ENCODE peak calls at places on chromosomes 1 and 21, in six cellular contexts. One of them, this sample, is unnamed.
A peak's percentile ranks its signal among the peaks of the same experiment; 100 is the strongest.

GRCh38 chr1:19798486-19799232 is 1.1 kb downstream of the TMCO4 start:
- DNase-seq in sigmoid colon: no peak
- DNase-seq in breast epithelium: no peak
- DNase-seq in heart left ventricle: no peak
- DNase-seq in mucosa of descending colon: no peak
- DNase-seq in mammary epithelial cell: no peak
- DNase-seq in this sample: no peak

GRCh38 chr21:39628380-39628779 is 15.6 kb downstream of the B3GALT5 start:
- DNase-seq in mucosa of descending colon: no peak
- DNase-seq in heart left ventricle: no peak
- DNase-seq in breast epithelium: no peak
- DNase-seq in sigmoid colon: no peak
- DNase-seq in mammary epithelial cell: no peak
- DNase-seq in this sample: no peak

GRCh38 chr1:201648066-201648910 is 109.4 kb downstream of the NAV1 start:
- DNase-seq in breast epithelium: no peak
- DNase-seq in mucosa of descending colon: peak; percentile 69
- DNase-seq in sigmoid colon: peak; percentile 78
- DNase-seq in mammary epithelial cell: peak; percentile 20
- DNase-seq in heart left ventricle: peak; percentile 81
- DNase-seq in this sample: peak; percentile 56

GRCh38 chr1:209625205-209625549 is 27.0 kb downstream of the LAMB3 start:
- DNase-seq in heart left ventricle: peak; percentile 81
- DNase-seq in mammary epithelial cell: no peak
- DNase-seq in sigmoid colon: no peak
- DNase-seq in breast epithelium: no peak
- DNase-seq in mucosa of descending colon: no peak
- DNase-seq in this sample: no peak

GRCh38 chr1:85290826-85291225 is 14.4 kb upstream of the BCL10 start:
- DNase-seq in mucosa of descending colon: no peak
- DNase-seq in sigmoid colon: no peak
- DNase-seq in breast epithelium: no peak
- DNase-seq in mammary epithelial cell: peak; percentile 36
- DNase-seq in heart left ventricle: no peak
- DNase-seq in this sample: no peak

GRCh38 chr1:238340989-238341388 is 450.3 kb upstream of the ZP4 start:
- DNase-seq in mammary epithelial cell: no peak
- DNase-seq in breast epithelium: no peak
- DNase-seq in heart left ventricle: no peak
- DNase-seq in sigmoid colon: no peak
- DNase-seq in mucosa of descending colon: no peak
- DNase-seq in this sample: no peak

GRCh38 chr1:191498318-191498717 is 659.9 kb upstream of the RGS18 start:
- DNase-seq in heart left ventricle: no peak
- DNase-seq in sigmoid colon: no peak
- DNase-seq in mammary epithelial cell: peak; percentile 1
- DNase-seq in mucosa of descending colon: no peak
- DNase-seq in breast epithelium: no peak
- DNase-seq in this sample: no peak

GRCh38 chr21:39020751-39021474 is 162.3 kb downstream of the PSMG1 start:
- DNase-seq in mucosa of descending colon: no peak
- DNase-seq in sigmoid colon: peak; percentile 72
- DNase-seq in heart left ventricle: no peak
- DNase-seq in mammary epithelial cell: peak; percentile 77
- DNase-seq in breast epithelium: no peak
- DNase-seq in this sample: no peak

GRCh38 chr1:225470691-225471452 is 43.0 kb upstream of the LBR start:
- DNase-seq in mucosa of descending colon: no peak
- DNase-seq in heart left ventricle: no peak
- DNase-seq in breast epithelium: no peak
- DNase-seq in sigmoid colon: peak; percentile 67
- DNase-seq in mammary epithelial cell: no peak
- DNase-seq in this sample: peak; percentile 14

GRCh38 chr1:223700942-223701637 is 11.2 kb upstream of the CAPN2 start:
- DNase-seq in heart left ventricle: peak; percentile 56
- DNase-seq in sigmoid colon: no peak
- DNase-seq in mammary epithelial cell: peak; percentile 94
- DNase-seq in mucosa of descending colon: no peak
- DNase-seq in breast epithelium: no peak
- DNase-seq in this sample: no peak

GRCh38 chr1:193270996-193271395 is 84.6 kb upstream of the B3GALT2 start:
- DNase-seq in mammary epithelial cell: peak; percentile 73
- DNase-seq in heart left ventricle: no peak
- DNase-seq in mucosa of descending colon: no peak
- DNase-seq in breast epithelium: no peak
- DNase-seq in sigmoid colon: no peak
- DNase-seq in this sample: no peak

GRCh38 chr21:40143822-40144525 is 276.7 kb downstream of the PCP4 start:
- DNase-seq in mucosa of descending colon: peak; percentile 39
- DNase-seq in breast epithelium: peak; percentile 61
- DNase-seq in heart left ventricle: no peak
- DNase-seq in mammary epithelial cell: peak; percentile 24
- DNase-seq in sigmoid colon: no peak
- DNase-seq in this sample: peak; percentile 57

GRCh38 chr1:20109223-20109856 is 10.0 kb downstream of the PLA2G2D start:
- DNase-seq in sigmoid colon: no peak
- DNase-seq in mucosa of descending colon: no peak
- DNase-seq in mammary epithelial cell: peak; percentile 79
- DNase-seq in breast epithelium: no peak
- DNase-seq in heart left ventricle: no peak
- DNase-seq in this sample: peak; percentile 37

GRCh38 chr1:75640137-75640536 is 29.2 kb upstream of the SLC44A5 start:
- DNase-seq in heart left ventricle: no peak
- DNase-seq in breast epithelium: no peak
- DNase-seq in mucosa of descending colon: no peak
- DNase-seq in mammary epithelial cell: no peak
- DNase-seq in sigmoid colon: no peak
- DNase-seq in this sample: no peak

DNA sequence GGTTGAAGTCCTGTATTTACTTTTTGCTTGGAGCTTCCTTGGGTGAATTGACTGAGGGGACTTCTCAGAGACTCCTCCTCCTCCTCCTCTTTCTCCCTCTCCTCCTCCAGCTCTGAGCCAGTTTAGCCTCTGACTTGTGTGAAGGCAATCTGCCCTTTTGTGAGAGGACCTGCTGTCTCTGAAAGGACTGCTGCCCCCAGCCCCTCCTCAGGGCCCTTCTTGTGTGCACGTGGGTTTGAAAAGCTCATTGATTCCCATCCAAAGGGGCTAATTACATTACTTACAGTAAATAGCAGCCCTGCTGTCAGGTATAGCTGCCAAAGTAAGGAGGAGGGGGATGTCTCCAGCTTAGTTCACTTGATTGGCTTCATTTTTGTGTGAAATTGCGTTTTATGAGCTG is 2.0 kb upstream of the LHX9 start:
- DNase-seq in heart left ventricle: no peak
- DNase-seq in mammary epithelial cell: no peak
- DNase-seq in mucosa of descending colon: no peak
- DNase-seq in breast epithelium: no peak
- DNase-seq in sigmoid colon: no peak
- DNase-seq in this sample: no peak
- H3K4me3 ChIP-seq in heart left ventricle: peak overlapping the region; percentile 44
- H3K4me3 ChIP-seq in mammary epithelial cell: no peak overlapping the region
- H3K4me3 ChIP-seq in mucosa of descending colon: no peak overlapping the region
- H3K4me3 ChIP-seq in breast epithelium: no peak overlapping the region
- H3K4me3 ChIP-seq in sigmoid colon: no peak overlapping the region
- H3K4me3 ChIP-seq in this sample: no peak overlapping the region

GRCh38 chr1:1144122-1144842 is 28.4 kb upstream of the C1orf159 start:
- DNase-seq in breast epithelium: no peak
- DNase-seq in mucosa of descending colon: peak; percentile 91
- DNase-seq in heart left ventricle: no peak
- DNase-seq in sigmoid colon: no peak
- DNase-seq in mammary epithelial cell: no peak
- DNase-seq in this sample: no peak
- H3K4me1 ChIP-seq in breast epithelium: no peaks in the 10 kb centered on the region
- H3K4me1 ChIP-seq in mucosa of descending colon: peaks cover 27% of the 10 kb centered on the region
- H3K4me1 ChIP-seq in heart left ventricle: no peaks in the 10 kb centered on the region
- H3K4me1 ChIP-seq in sigmoid colon: no peaks in the 10 kb centered on the region
- H3K4me1 ChIP-seq in mammary epithelial cell: peaks cover 5% of the 10 kb centered on the region
- H3K4me1 ChIP-seq in this sample: no peaks in the 10 kb centered on the region

DNA sequence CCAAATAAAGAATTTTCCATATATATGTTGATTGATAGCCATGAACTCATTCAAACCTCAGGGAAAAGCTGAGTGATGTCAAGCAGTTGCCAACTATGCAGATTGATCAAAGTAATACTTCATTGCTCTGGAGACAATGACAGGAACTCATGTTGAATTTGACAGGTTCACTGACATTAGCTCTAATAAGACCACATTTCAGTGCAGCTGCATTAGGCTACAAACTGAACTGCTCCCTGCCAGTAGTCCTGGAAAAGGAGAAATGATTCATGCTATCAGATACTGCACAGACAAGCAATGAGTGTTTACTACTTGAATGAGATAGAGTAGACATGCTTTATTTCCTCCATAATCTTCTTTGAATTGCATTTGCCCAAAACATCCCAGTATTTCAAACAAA is 948.4 kb downstream of the MRPL39 start:
- DNase-seq in breast epithelium: no peak
- DNase-seq in sigmoid colon: no peak
- DNase-seq in heart left ventricle: no peak
- DNase-seq in mucosa of descending colon: no peak
- DNase-seq in mammary epithelial cell: no peak
- DNase-seq in this sample: no peak
- H3K4me3 ChIP-seq in breast epithelium: no peak overlapping the region
- H3K4me3 ChIP-seq in sigmoid colon: no peak overlapping the region
- H3K4me3 ChIP-seq in heart left ventricle: no peak overlapping the region
- H3K4me3 ChIP-seq in mucosa of descending colon: no peak overlapping the region
- H3K4me3 ChIP-seq in mammary epithelial cell: no peak overlapping the region
- H3K4me3 ChIP-seq in this sample: no peak overlapping the region

DNA sequence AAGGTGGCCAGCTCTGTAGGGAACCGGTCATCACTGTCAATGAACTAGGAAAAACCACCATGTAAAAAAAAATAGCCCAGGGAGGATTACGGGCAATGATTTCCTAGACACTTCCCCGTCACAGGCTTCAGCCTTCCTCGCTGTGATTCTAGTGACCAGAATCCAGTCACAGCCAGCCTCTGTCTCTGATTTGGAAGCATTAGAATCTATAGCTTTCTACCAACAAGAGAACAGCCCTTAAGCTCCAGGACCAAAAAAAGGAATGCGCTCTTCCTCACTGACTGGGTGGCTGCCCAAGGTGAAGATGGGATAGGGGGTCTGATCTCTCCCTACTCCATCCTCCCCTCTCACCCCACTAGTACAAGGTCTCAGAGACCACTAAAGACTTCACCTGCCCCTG is 67.2 kb downstream of the TEX35 start:
- DNase-seq in mammary epithelial cell: no peak
- DNase-seq in sigmoid colon: no peak
- DNase-seq in heart left ventricle: no peak
- DNase-seq in mucosa of descending colon: no peak
- DNase-seq in breast epithelium: no peak
- DNase-seq in this sample: no peak
- H3K4me1 ChIP-seq in mammary epithelial cell: no peaks in the 10 kb centered on the region
- H3K4me1 ChIP-seq in sigmoid colon: no peaks in the 10 kb centered on the region
- H3K4me1 ChIP-seq in heart left ventricle: no peaks in the 10 kb centered on the region
- H3K4me1 ChIP-seq in mucosa of descending colon: no peaks in the 10 kb centered on the region
- H3K4me1 ChIP-seq in breast epithelium: no peaks in the 10 kb centered on the region
- H3K4me1 ChIP-seq in this sample: no peaks in the 10 kb centered on the region

GRCh38 chr1:108747898-108748297 is 1.4 kb downstream of the STXBP3 start:
- DNase-seq in sigmoid colon: no peak
- DNase-seq in mammary epithelial cell: no peak
- DNase-seq in breast epithelium: no peak
- DNase-seq in mucosa of descending colon: no peak
- DNase-seq in heart left ventricle: no peak
- DNase-seq in this sample: no peak
- H3K4me3 ChIP-seq in sigmoid colon: peak overlapping the region; percentile 87
- H3K4me3 ChIP-seq in mammary epithelial cell: peak overlapping the region; percentile 89
- H3K4me3 ChIP-seq in breast epithelium: peak overlapping the region; percentile 63
- H3K4me3 ChIP-seq in mucosa of descending colon: no peak overlapping the region
- H3K4me3 ChIP-seq in heart left ventricle: peak overlapping the region; percentile 82
- H3K4me3 ChIP-seq in this sample: peak overlapping the region; percentile 71

GRCh38 chr1:59078866-59079265 is 218.0 kb upstream of the FGGY start:
- DNase-seq in mucosa of descending colon: no peak
- DNase-seq in breast epithelium: no peak
- DNase-seq in heart left ventricle: no peak
- DNase-seq in mammary epithelial cell: no peak
- DNase-seq in sigmoid colon: no peak
- DNase-seq in this sample: no peak
- H3K4me1 ChIP-seq in mucosa of descending colon: peaks cover 4% of the 10 kb centered on the region
- H3K4me1 ChIP-seq in breast epithelium: no peaks in the 10 kb centered on the region
- H3K4me1 ChIP-seq in heart left ventricle: peaks cover 6% of the 10 kb centered on the region
- H3K4me1 ChIP-seq in mammary epithelial cell: peaks cover 18% of the 10 kb centered on the region
- H3K4me1 ChIP-seq in sigmoid colon: no peaks in the 10 kb centered on the region
- H3K4me1 ChIP-seq in this sample: peaks cover 2% of the 10 kb centered on the region

GRCh38 chr1:172837816-172838680 is 179.1 kb downstream of the FASLG start:
- DNase-seq in heart left ventricle: no peak
- DNase-seq in sigmoid colon: no peak
- DNase-seq in mucosa of descending colon: no peak
- DNase-seq in mammary epithelial cell: peak; percentile 95
- DNase-seq in breast epithelium: no peak
- DNase-seq in this sample: no peak
- H3K4me3 ChIP-seq in heart left ventricle: no peak overlapping the region
- H3K4me3 ChIP-seq in sigmoid colon: no peak overlapping the region
- H3K4me3 ChIP-seq in mucosa of descending colon: no peak overlapping the region
- H3K4me3 ChIP-seq in mammary epithelial cell: peak overlapping the region; percentile 16
- H3K4me3 ChIP-seq in breast epithelium: no peak overlapping the region
- H3K4me3 ChIP-seq in this sample: no peak overlapping the region

GRCh38 chr1:15953791-15954201 is 22.1 kb downstream of the ZBTB17 start:
- DNase-seq in mammary epithelial cell: no peak
- DNase-seq in sigmoid colon: no peak
- DNase-seq in heart left ventricle: no peak
- DNase-seq in mucosa of descending colon: no peak
- DNase-seq in breast epithelium: no peak
- DNase-seq in this sample: no peak
- H3K4me1 ChIP-seq in mammary epithelial cell: peaks cover 62% of the 10 kb centered on the region
- H3K4me1 ChIP-seq in sigmoid colon: peaks cover 75% of the 10 kb centered on the region
- H3K4me1 ChIP-seq in heart left ventricle: peaks cover 78% of the 10 kb centered on the region
- H3K4me1 ChIP-seq in mucosa of descending colon: peaks cover 12% of the 10 kb centered on the region
- H3K4me1 ChIP-seq in breast epithelium: peaks cover 19% of the 10 kb centered on the region
- H3K4me1 ChIP-seq in this sample: peaks cover 22% of the 10 kb centered on the region

GRCh38 chr1:31764307-31765040 is at the start of gene ADGRB2:
- DNase-seq in sigmoid colon: no peak
- DNase-seq in mucosa of descending colon: no peak
- DNase-seq in mammary epithelial cell: no peak
- DNase-seq in breast epithelium: no peak
- DNase-seq in heart left ventricle: no peak
- DNase-seq in this sample: no peak

GRCh38 chr1:31763671-31764306 is 351 bp downstream of the ADGRB2 start:
- DNase-seq in breast epithelium: no peak
- DNase-seq in sigmoid colon: no peak
- DNase-seq in mammary epithelial cell: no peak
- DNase-seq in mucosa of descending colon: no peak
- DNase-seq in heart left ventricle: no peak
- DNase-seq in this sample: no peak

GRCh38 chr1:31765516-31765915 is 1.4 kb upstream of the ADGRB2 start:
- DNase-seq in heart left ventricle: no peak
- DNase-seq in mammary epithelial cell: no peak
- DNase-seq in mucosa of descending colon: no peak
- DNase-seq in sigmoid colon: no peak
- DNase-seq in breast epithelium: no peak
- DNase-seq in this sample: no peak

GRCh38 chr1:31762726-31763670 is 1.1 kb downstream of the ADGRB2 start:
- DNase-seq in mammary epithelial cell: peak; percentile 43
- DNase-seq in heart left ventricle: peak; percentile 66
- DNase-seq in sigmoid colon: peak; percentile 81
- DNase-seq in breast epithelium: peak; percentile 64
- DNase-seq in mucosa of descending colon: peak; percentile 74
- DNase-seq in this sample: peak; percentile 55

DNA sequence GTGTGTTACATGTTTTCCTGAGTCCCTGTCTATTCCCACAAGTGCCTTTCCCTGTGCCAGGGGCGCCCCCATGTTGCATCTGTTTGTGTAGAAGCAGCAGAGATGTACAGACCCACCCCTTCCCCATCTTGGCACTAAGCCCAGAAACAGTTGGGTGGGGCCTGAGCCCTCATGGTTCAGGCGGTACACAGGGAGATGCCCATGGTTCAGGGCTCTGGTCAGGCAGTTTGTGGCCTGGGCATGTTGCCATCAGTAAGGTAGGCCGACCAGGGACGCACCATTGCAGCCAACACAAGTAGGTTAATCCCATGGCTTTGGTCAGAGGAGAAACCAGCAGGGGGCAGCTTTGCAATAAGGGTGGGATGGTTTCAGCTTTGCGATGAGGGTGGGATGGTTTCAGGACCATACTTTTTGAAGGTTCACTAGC is 914 bp upstream of the ADGRB2 start:
- DNase-seq in heart left ventricle: no peak
- DNase-seq in mammary epithelial cell: no peak
- DNase-seq in mucosa of descending colon: no peak
- DNase-seq in breast epithelium: no peak
- DNase-seq in sigmoid colon: no peak
- DNase-seq in this sample: no peak
- H3K4me3 ChIP-seq in heart left ventricle: no peak overlapping the region
- H3K4me3 ChIP-seq in mammary epithelial cell: no peak overlapping the region
- H3K4me3 ChIP-seq in mucosa of descending colon: no peak overlapping the region
- H3K4me3 ChIP-seq in breast epithelium: no peak overlapping the region
- H3K4me3 ChIP-seq in sigmoid colon: no peak overlapping the region
- H3K4me3 ChIP-seq in this sample: no peak overlapping the region